ENCODE peak calls at places on chromosomes 16 and 17, in five cellular contexts. U is ovary, M is GM23248, S is body of pancreas, K is uterus. C is an unnamed sample. For H3K27me3, the result is how much of the 10 kb centered on the place peaks cover.

GRCh38 chr17:41920580-41920955 is 1.8 kb upstream of the ACLY start:
- DNase-seq in S (no peak), U (no peak), M (no peak), K (no peak), C (no peak)

GRCh38 chr17:46763416-46763815 is 55.1 kb downstream of the WNT3 start:
- DNase-seq in S (no peak), M (no peak), U (no peak), K (no peak), C (no peak)

GRCh38 chr17:12389421-12389820 is 276.3 kb upstream of the MYOCD start:
- DNase-seq in M (no peak), K (no peak), S (no peak), U (no peak), C (no peak)

GRCh38 chr17:58303981-58304734 is 23.4 kb upstream of the MPO start:
- DNase-seq in U (no peak), M (peak), S (peak), K (peak), C (peak)

GRCh38 chr17:41004397-41004796 is 4.5 kb downstream of the KRTAP3-1 start:
- DNase-seq in M (no peak), U (no peak), K (no peak), S (no peak), C (no peak)

GRCh38 chr17:82281502-82282238 is 8.2 kb upstream of the CSNK1D start:
- DNase-seq in K (no peak), U (no peak), S (peak), M (peak), C (peak)

GRCh38 chr17:49438885-49439284 is 24.2 kb upstream of the PHB1 start:
- DNase-seq in U (no peak), S (no peak), M (no peak), K (no peak), C (no peak)

GRCh38 chr17:64491995-64492394 is 4.9 kb downstream of the POLG2 start:
- DNase-seq in U (no peak), K (no peak), M (peak), S (no peak), C (no peak)

GRCh38 chr17:58332720-58333395 is 4.3 kb upstream of the TSPOAP1 start:
- DNase-seq in U (no peak), K (no peak), S (no peak), M (no peak), C (no peak)

GRCh38 chr16:79677799-79678525 is 77.4 kb upstream of the MAF start:
- DNase-seq in K (no peak), S (no peak), U (no peak), M (no peak), C (no peak)

GRCh38 chr17:30950189-30950588 is 20.6 kb upstream of the RNF135 start:
- DNase-seq in S (no peak), K (no peak), U (no peak), M (no peak), C (no peak)

GRCh38 chr17:30824002-30824355 is 513 bp downstream of the CRLF3 start:
- DNase-seq in K (no peak), S (peak), U (peak), M (peak), C (peak)

GRCh38 chr16:23670137-23670776 is 8.4 kb upstream of the PLK1 start:
- DNase-seq in S (no peak), M (peak), K (no peak), U (no peak), C (no peak)

DNA sequence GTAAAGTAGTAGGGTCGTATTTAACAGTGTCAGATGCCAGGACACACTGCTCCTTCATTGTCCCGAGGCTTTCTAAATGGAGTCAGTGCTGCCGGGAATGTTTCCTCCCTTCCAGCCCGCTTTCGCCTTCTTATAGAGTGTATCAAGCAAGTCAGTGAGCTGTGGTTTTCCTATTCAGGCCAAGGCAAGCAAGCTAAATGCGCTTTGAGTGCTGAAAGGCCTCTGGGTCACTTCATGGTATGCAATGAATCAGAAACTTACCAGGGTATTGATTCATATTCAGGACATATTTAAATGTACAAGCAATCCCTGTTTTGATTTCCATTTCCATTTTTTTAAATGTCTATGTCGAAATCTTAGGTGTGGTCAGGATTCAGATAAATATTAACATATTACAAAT is 327.9 kb upstream of the SOX9 start:
- DNase-seq in S (no peak), M (peak), K (no peak), U (no peak), C (no peak)
- H3K4me3 ChIP-seq in S (no peak), M (peak), K (no peak), U (no peak), C (no peak)

GRCh38 chr16:56617212-56618085 is 8.1 kb upstream of the MT1E start:
- DNase-seq in U (peak), M (peak), S (peak), K (peak), C (peak)
- H3K27me3 ChIP-seq in U (under half), M (under half), S (under half), K (under half), C (under half)

GRCh38 chr17:78727476-78728229 is 54.4 kb downstream of the CYTH1 start:
- DNase-seq in U (no peak), M (no peak), S (no peak), K (no peak), C (no peak)
- H3K4me3 ChIP-seq in U (no peak), M (no peak), S (no peak), K (no peak), C (no peak)

DNA sequence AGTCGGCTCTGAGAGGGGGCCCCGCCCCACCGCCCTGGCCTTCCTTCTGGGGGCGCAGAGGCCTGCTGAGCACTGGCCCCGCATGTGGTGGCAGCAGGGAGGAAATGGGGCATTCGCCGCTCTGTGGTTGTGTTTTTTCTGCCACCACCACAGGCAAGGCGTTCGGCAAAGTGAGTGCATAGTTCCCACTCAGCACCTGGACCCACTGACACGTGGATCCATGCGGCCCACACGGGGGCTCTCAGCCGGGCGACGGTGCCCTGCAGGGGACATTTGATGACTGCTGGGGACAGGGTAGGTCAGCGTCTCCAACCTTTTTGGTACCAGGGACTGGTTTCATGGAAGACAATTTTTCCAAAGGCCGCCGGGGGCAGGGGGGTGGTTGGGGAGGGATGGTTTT is 70.9 kb downstream of the ENGASE start:
- DNase-seq in U (no peak), K (no peak), M (no peak), S (no peak), C (no peak)
- H3K27me3 ChIP-seq in U (under half), K (under half), M (under half), S (under half), C (under half)

GRCh38 chr17:3914319-3914685 is 2.0 kb downstream of the P2RX1 start:
- DNase-seq in K (no peak), S (no peak), M (no peak), U (no peak), C (peak)
- H3K4me3 ChIP-seq in K (no peak), S (no peak), M (no peak), U (no peak), C (peak)

DNA sequence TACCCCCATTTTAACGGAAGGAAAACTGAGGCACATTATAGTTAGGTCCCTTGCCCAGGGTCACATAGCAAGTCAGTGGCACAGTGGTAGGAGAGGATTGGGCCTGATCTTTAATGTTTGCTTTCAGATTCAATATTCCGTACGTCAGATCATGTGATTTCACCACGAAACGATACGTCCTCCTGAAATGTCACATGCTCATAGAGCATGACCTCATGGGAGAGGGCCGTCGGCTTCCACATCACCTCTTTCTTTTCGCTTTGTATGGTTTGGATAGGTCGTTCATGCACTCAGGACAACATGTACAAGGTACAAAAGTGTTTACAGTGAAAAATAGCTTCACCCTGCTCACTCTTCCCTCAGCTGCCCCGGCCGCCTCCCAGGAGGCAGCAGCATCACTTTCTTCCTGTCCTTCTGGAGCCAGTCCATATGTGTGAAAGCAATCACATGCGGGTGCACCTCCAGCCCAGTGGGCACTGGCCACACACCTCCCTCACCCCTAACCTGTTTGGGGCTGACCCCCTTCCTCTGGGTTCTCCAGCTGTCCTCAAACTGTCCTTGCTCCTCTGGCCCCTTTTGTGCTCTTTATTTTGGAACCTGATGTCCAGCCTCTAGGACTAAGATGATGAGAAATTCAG is 199.9 kb downstream of the FOXL1 start:
- DNase-seq in S (no peak), K (no peak), M (no peak), U (no peak), C (no peak)
- H3K27me3 ChIP-seq in S (under half), K (under half), M (under half), U (under half), C (under half)

GRCh38 chr16:15885560-15886001 is 2.8 kb downstream of the CEP20 start:
- DNase-seq in M (peak), U (no peak), S (no peak), K (no peak), C (no peak)

GRCh38 chr16:15882563-15882962 is 5.8 kb downstream of the CEP20 start:
- DNase-seq in M (no peak), K (no peak), U (no peak), S (no peak), C (no peak)

GRCh38 chr16:15887283-15887682 is 1.1 kb downstream of the CEP20 start:
- DNase-seq in K (no peak), U (no peak), S (no peak), M (peak), C (no peak)

GRCh38 chr16:15888072-15888976 is at the start of gene CEP20:
- DNase-seq in S (peak), U (peak), M (peak), K (peak), C (peak)

GRCh38 chr16:15886078-15886477 is 2.3 kb downstream of the CEP20 start:
- DNase-seq in K (no peak), M (no peak), S (no peak), U (no peak), C (no peak)
- H3K4me3 ChIP-seq in K (no peak), M (no peak), S (no peak), U (no peak), C (no peak)

GRCh38 chr16:54931757-54932660 is 1.3 kb downstream of the IRX5 start:
- DNase-seq in S (no peak), K (no peak), U (peak), M (peak), C (no peak)
- H3K27me3 ChIP-seq in S (half or more), K (under half), U (under half), M (under half), C (half or more)

GRCh38 chr17:35449371-35449931 is 885 bp upstream of the SLFN13 start:
- DNase-seq in M (peak), K (peak), S (no peak), U (no peak), C (peak)
- H3K4me3 ChIP-seq in M (peak), K (no peak), S (no peak), U (peak), C (peak)

DNA sequence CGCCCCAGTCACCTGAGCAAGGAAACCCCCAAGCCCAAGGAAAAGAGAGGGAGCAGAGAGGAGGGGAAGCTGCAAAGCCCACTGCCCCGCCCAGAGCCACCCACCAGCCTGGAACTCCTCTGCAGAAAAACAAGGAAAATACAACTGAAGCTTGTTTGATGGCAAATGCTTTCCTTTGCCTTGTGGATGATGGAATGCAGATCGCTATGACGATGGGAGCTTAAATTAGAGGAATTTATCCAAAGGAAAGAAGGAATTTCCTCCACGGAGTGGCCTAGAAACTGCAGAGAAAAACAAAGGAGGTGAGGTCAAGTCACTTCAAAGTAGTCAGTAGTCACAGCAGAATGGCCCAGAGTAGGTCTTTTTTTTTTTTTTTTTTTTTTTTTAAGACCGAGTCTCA is 31.5 kb upstream of the ASGR2 start:
- DNase-seq in K (no peak), M (no peak), S (no peak), U (no peak), C (no peak)
- H3K27me3 ChIP-seq in K (under half), M (under half), S (under half), U (under half), C (under half)